ENCODE peak calls at places on chromosomes 12 and 14, in seven cellular contexts. One of them, this sample, is unnamed.

GRCh38 chr14:57575482-57575881 is 81.8 kb upstream of the CCDC198 start:
- DNase-seq in IMR-90: no peak
- DNase-seq in CD4-positive, alpha-beta T cell: no peak
- DNase-seq in fibroblast of the aortic adventitia: no peak
- DNase-seq in fibroblast of pulmonary artery: no peak
- DNase-seq in heart right ventricle: peak
- DNase-seq in lower lobe of right lung: no peak
- DNase-seq in this sample: no peak

GRCh38 chr14:92108345-92109254 is 2.2 kb upstream of the ATXN3 start:
- DNase-seq in IMR-90: no peak
- DNase-seq in CD4-positive, alpha-beta T cell: no peak
- DNase-seq in fibroblast of the aortic adventitia: no peak
- DNase-seq in fibroblast of pulmonary artery: no peak
- DNase-seq in heart right ventricle: no peak
- DNase-seq in lower lobe of right lung: no peak
- DNase-seq in this sample: no peak

GRCh38 chr14:77542349-77543239 is 44.0 kb upstream of the ISM2 start:
- DNase-seq in IMR-90: no peak
- DNase-seq in CD4-positive, alpha-beta T cell: no peak
- DNase-seq in fibroblast of the aortic adventitia: peak
- DNase-seq in fibroblast of pulmonary artery: peak
- DNase-seq in heart right ventricle: no peak
- DNase-seq in lower lobe of right lung: no peak
- DNase-seq in this sample: no peak

GRCh38 chr12:111166779-111167540 is 201.9 kb downstream of the PHETA1 start:
- DNase-seq in IMR-90: no peak
- DNase-seq in CD4-positive, alpha-beta T cell: no peak
- DNase-seq in fibroblast of the aortic adventitia: peak
- DNase-seq in fibroblast of pulmonary artery: no peak
- DNase-seq in heart right ventricle: peak
- DNase-seq in lower lobe of right lung: no peak
- DNase-seq in this sample: no peak

GRCh38 chr14:54085137-54085810 is 128.6 kb upstream of the BMP4 start:
- DNase-seq in IMR-90: peak
- DNase-seq in CD4-positive, alpha-beta T cell: no peak
- DNase-seq in fibroblast of the aortic adventitia: peak
- DNase-seq in fibroblast of pulmonary artery: peak
- DNase-seq in heart right ventricle: no peak
- DNase-seq in lower lobe of right lung: no peak
- DNase-seq in this sample: no peak

GRCh38 chr12:5492562-5492961 is 60.7 kb downstream of the NTF3 start:
- DNase-seq in IMR-90: no peak
- DNase-seq in CD4-positive, alpha-beta T cell: no peak
- DNase-seq in fibroblast of the aortic adventitia: no peak
- DNase-seq in fibroblast of pulmonary artery: no peak
- DNase-seq in heart right ventricle: no peak
- DNase-seq in lower lobe of right lung: no peak
- DNase-seq in this sample: no peak

GRCh38 chr12:46664771-46665287 is 161.0 kb downstream of the SLC38A4 start:
- DNase-seq in IMR-90: peak
- DNase-seq in CD4-positive, alpha-beta T cell: no peak
- DNase-seq in fibroblast of the aortic adventitia: peak
- DNase-seq in fibroblast of pulmonary artery: peak
- DNase-seq in heart right ventricle: no peak
- DNase-seq in lower lobe of right lung: no peak
- DNase-seq in this sample: peak

GRCh38 chr14:104856869-104857860 is 7.9 kb upstream of the CEP170B start:
- DNase-seq in IMR-90: no peak
- DNase-seq in CD4-positive, alpha-beta T cell: no peak
- DNase-seq in fibroblast of the aortic adventitia: no peak
- DNase-seq in fibroblast of pulmonary artery: no peak
- DNase-seq in heart right ventricle: no peak
- DNase-seq in lower lobe of right lung: no peak
- DNase-seq in this sample: peak

GRCh38 chr12:34405286-34406227 is 383.3 kb downstream of the ALG10 start:
- DNase-seq in IMR-90: no peak
- DNase-seq in CD4-positive, alpha-beta T cell: no peak
- DNase-seq in fibroblast of the aortic adventitia: no peak
- DNase-seq in fibroblast of pulmonary artery: no peak
- DNase-seq in heart right ventricle: no peak
- DNase-seq in lower lobe of right lung: peak
- DNase-seq in this sample: no peak

GRCh38 chr12:48356041-48356768 is 5.5 kb upstream of the ZNF641 start:
- DNase-seq in IMR-90: no peak
- DNase-seq in CD4-positive, alpha-beta T cell: no peak
- DNase-seq in fibroblast of the aortic adventitia: no peak
- DNase-seq in fibroblast of pulmonary artery: peak
- DNase-seq in heart right ventricle: no peak
- DNase-seq in lower lobe of right lung: no peak
- DNase-seq in this sample: peak

GRCh38 chr14:104142136-104143041 is 4.0 kb downstream of the KIF26A start:
- DNase-seq in IMR-90: no peak
- DNase-seq in CD4-positive, alpha-beta T cell: no peak
- DNase-seq in fibroblast of the aortic adventitia: no peak
- DNase-seq in fibroblast of pulmonary artery: no peak
- DNase-seq in heart right ventricle: no peak
- DNase-seq in lower lobe of right lung: no peak
- DNase-seq in this sample: no peak

GRCh38 chr14:25803419-25804018 is 753.6 kb upstream of the STXBP6 start:
- DNase-seq in IMR-90: no peak
- DNase-seq in CD4-positive, alpha-beta T cell: no peak
- DNase-seq in fibroblast of the aortic adventitia: no peak
- DNase-seq in fibroblast of pulmonary artery: no peak
- DNase-seq in heart right ventricle: no peak
- DNase-seq in lower lobe of right lung: no peak
- DNase-seq in this sample: no peak

GRCh38 chr14:25800841-25801240 is 750.9 kb upstream of the STXBP6 start:
- DNase-seq in IMR-90: no peak
- DNase-seq in CD4-positive, alpha-beta T cell: no peak
- DNase-seq in fibroblast of the aortic adventitia: no peak
- DNase-seq in fibroblast of pulmonary artery: no peak
- DNase-seq in heart right ventricle: no peak
- DNase-seq in lower lobe of right lung: no peak
- DNase-seq in this sample: no peak
- TF ChIP-seq CTCF in IMR-90: no peak
- TF ChIP-seq CTCF in CD4-positive, alpha-beta T cell: no peak
- TF ChIP-seq CTCF in fibroblast of the aortic adventitia: no peak
- TF ChIP-seq CTCF in fibroblast of pulmonary artery: no peak
- TF ChIP-seq CTCF in heart right ventricle: no peak
- TF ChIP-seq CTCF in lower lobe of right lung: no peak
- TF ChIP-seq CTCF in this sample: no peak

DNA sequence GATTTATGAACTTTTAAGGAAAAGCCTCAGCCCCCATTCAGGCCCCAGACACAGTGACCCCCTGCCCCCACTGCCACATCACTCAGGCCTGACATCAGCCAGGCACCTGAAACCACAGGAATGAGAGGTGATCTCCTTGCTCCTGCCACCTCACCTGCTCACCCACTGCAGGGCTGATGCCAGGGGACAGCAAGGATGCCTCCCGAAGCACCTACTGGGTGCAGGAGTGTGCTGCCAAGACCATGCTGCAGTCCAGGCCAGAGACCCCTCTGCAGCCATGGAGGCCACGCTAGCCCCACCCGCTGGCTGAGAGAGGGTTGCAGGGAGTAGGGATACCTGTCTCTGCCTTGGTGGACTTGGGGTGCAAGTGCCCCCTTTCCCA is 18.6 kb upstream of the KRT7 start:
- DNase-seq in IMR-90: no peak
- DNase-seq in CD4-positive, alpha-beta T cell: no peak
- DNase-seq in fibroblast of the aortic adventitia: no peak
- DNase-seq in fibroblast of pulmonary artery: no peak
- DNase-seq in heart right ventricle: no peak
- DNase-seq in lower lobe of right lung: peak
- DNase-seq in this sample: no peak
- TF ChIP-seq CTCF in IMR-90: no peak
- TF ChIP-seq CTCF in CD4-positive, alpha-beta T cell: no peak
- TF ChIP-seq CTCF in fibroblast of the aortic adventitia: no peak
- TF ChIP-seq CTCF in fibroblast of pulmonary artery: no peak
- TF ChIP-seq CTCF in heart right ventricle: no peak
- TF ChIP-seq CTCF in lower lobe of right lung: no peak
- TF ChIP-seq CTCF in this sample: no peak

DNA sequence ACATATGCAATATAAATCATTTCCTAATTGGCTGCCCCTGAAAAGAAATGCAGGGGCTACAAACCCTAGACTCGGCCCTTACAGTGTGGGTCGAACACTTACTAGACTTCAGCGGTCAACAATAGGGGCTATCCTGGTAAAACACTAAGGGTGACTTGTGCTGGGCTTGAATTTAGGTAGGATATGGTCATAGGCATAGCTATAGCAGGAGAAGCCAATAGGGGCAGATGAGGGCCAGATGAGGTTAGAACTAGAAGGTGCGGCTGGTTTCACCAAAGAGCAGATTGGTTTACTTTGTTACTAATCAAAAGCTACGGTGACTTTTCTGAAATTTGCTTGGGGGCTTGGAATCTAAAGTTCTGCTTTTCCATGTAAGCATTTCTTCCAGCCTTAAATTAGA is 282.3 kb upstream of the DIO2 start:
- DNase-seq in IMR-90: no peak
- DNase-seq in CD4-positive, alpha-beta T cell: no peak
- DNase-seq in fibroblast of the aortic adventitia: no peak
- DNase-seq in fibroblast of pulmonary artery: no peak
- DNase-seq in heart right ventricle: no peak
- DNase-seq in lower lobe of right lung: no peak
- DNase-seq in this sample: no peak
- TF ChIP-seq CTCF in IMR-90: no peak
- TF ChIP-seq CTCF in CD4-positive, alpha-beta T cell: no peak
- TF ChIP-seq CTCF in fibroblast of the aortic adventitia: no peak
- TF ChIP-seq CTCF in fibroblast of pulmonary artery: no peak
- TF ChIP-seq CTCF in heart right ventricle: no peak
- TF ChIP-seq CTCF in lower lobe of right lung: no peak
- TF ChIP-seq CTCF in this sample: no peak

DNA sequence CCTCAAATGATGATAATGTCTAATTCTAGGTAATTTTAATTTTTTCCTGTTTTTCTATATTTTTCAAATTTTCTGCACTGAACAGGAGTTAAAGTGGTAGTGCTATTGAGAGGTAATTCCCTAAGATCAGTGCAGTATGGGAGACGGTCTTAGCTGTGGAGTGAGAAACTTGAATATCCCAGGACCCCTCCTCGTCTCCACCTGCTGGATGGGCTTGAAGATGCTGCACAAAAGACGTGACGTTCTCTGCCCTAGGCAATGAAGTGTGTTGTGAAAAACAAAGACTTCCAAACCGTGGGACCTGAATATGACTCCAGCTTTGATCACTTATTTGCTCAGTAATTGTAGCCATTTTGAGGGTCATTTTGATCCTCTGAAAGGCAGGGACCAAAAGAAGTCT is 298.1 kb downstream of the VRK1 start:
- DNase-seq in IMR-90: no peak
- DNase-seq in CD4-positive, alpha-beta T cell: no peak
- DNase-seq in fibroblast of the aortic adventitia: no peak
- DNase-seq in fibroblast of pulmonary artery: no peak
- DNase-seq in heart right ventricle: no peak
- DNase-seq in lower lobe of right lung: no peak
- DNase-seq in this sample: no peak
- TF ChIP-seq CTCF in IMR-90: no peak
- TF ChIP-seq CTCF in CD4-positive, alpha-beta T cell: no peak
- TF ChIP-seq CTCF in fibroblast of the aortic adventitia: no peak
- TF ChIP-seq CTCF in fibroblast of pulmonary artery: no peak
- TF ChIP-seq CTCF in heart right ventricle: no peak
- TF ChIP-seq CTCF in lower lobe of right lung: no peak
- TF ChIP-seq CTCF in this sample: no peak

GRCh38 chr12:49796606-49797451 is 31.4 kb downstream of the NCKAP5L start:
- DNase-seq in IMR-90: no peak
- DNase-seq in CD4-positive, alpha-beta T cell: no peak
- DNase-seq in fibroblast of the aortic adventitia: no peak
- DNase-seq in fibroblast of pulmonary artery: no peak
- DNase-seq in heart right ventricle: no peak
- DNase-seq in lower lobe of right lung: no peak
- DNase-seq in this sample: no peak
- TF ChIP-seq CTCF in IMR-90: no peak
- TF ChIP-seq CTCF in CD4-positive, alpha-beta T cell: no peak
- TF ChIP-seq CTCF in fibroblast of the aortic adventitia: no peak
- TF ChIP-seq CTCF in fibroblast of pulmonary artery: no peak
- TF ChIP-seq CTCF in heart right ventricle: no peak
- TF ChIP-seq CTCF in lower lobe of right lung: no peak
- TF ChIP-seq CTCF in this sample: no peak